ENCODE peak calls at places on chromosomes 16 and 17, in six cellular contexts. N is Peyer's patch, K is endothelial cell of umbilical vein, E is K562, B is transverse colon, L is sigmoid colon. M is an unnamed sample.
A peak's percentile ranks its signal among the peaks of the same experiment; 100 is the strongest.

GRCh38 chr16:61579195-61579594 is 457.0 kb downstream of the CDH8 start:
- DNase-seq in L (no peak), K (no peak), E (no peak), N (no peak), B (no peak), M (no peak)

GRCh38 chr16:49884033-49884707 is 28.3 kb upstream of the ZNF423 start:
- DNase-seq in K (no peak), B (peak; percentile 61), E (no peak), L (no peak), N (no peak), M (no peak)

GRCh38 chr17:81433656-81434055 is 38.4 kb downstream of the BAHCC1 start:
- DNase-seq in B (no peak), K (no peak), N (no peak), L (no peak), E (no peak), M (no peak)

GRCh38 chr17:16287563-16288027 is 65.7 kb downstream of the CENPV start:
- DNase-seq in N (no peak), B (peak; percentile 40), E (no peak), L (no peak), K (peak; percentile 66), M (no peak)

GRCh38 chr16:27108826-27109665 is 42.3 kb downstream of the C16orf82 start:
- DNase-seq in N (no peak), E (no peak), L (no peak), K (peak; percentile 6), B (no peak), M (no peak)

GRCh38 chr17:78176548-78177025 is 8.2 kb downstream of the SYNGR2 start:
- DNase-seq in N (peak; percentile 86), K (peak; percentile 52), L (peak; percentile 84), B (peak; percentile 83), E (peak; percentile 71), M (peak; percentile 83)

GRCh38 chr16:80526418-80527061 is 14.3 kb upstream of the DYNLRB2 start:
- DNase-seq in E (peak; percentile 71), K (peak; percentile 66), B (peak; percentile 42), L (no peak), N (no peak), M (peak; percentile 49)

GRCh38 chr17:9529033-9529748 is 46.4 kb downstream of the STX8 start:
- DNase-seq in L (no peak), N (no peak), E (peak; percentile 16), K (peak; percentile 24), B (no peak), M (no peak)

GRCh38 chr17:28228986-28229729 is 89.8 kb upstream of the TMEM97 start:
- DNase-seq in E (peak; percentile 62), N (no peak), K (no peak), L (no peak), B (no peak), M (no peak)

GRCh38 chr16:89785523-89786155 is 30.8 kb downstream of the FANCA start:
- DNase-seq in K (no peak), L (no peak), E (no peak), B (peak; percentile 28), N (no peak), M (no peak)

GRCh38 chr17:40499551-40500189 is 1.8 kb downstream of the TNS4 start:
- DNase-seq in L (peak; percentile 97), N (peak; percentile 92), E (peak; percentile 55), K (peak; percentile 58), B (peak; percentile 92), M (peak; percentile 84)

GRCh38 chr16:2882460-2883026 is 472 bp upstream of the FLYWCH2 start:
- DNase-seq in E (peak; percentile 91), B (peak; percentile 98), N (peak; percentile 95), K (peak; percentile 99), L (peak; percentile 100), M (peak; percentile 97)

GRCh38 chr17:43766413-43767052 is 7.9 kb upstream of the SOST start:
- DNase-seq in L (peak; percentile 79), B (peak; percentile 62), E (peak; percentile 64), N (peak; percentile 68), K (peak; percentile 56), M (no peak)

GRCh38 chr16:4323845-4324478 is 8.1 kb downstream of the GLIS2 start:
- DNase-seq in N (peak; percentile 50), E (peak; percentile 56), L (peak; percentile 89), B (peak; percentile 40), K (no peak), M (peak; percentile 83)

GRCh38 chr16:7992616-7993015 is 597.7 kb downstream of the TMEM114 start:
- DNase-seq in K (no peak), B (no peak), N (no peak), E (no peak), L (no peak), M (no peak)

GRCh38 chr17:61448042-61448441 is 4.2 kb upstream of the TBX4 start:
- DNase-seq in E (no peak), N (no peak), B (no peak), K (no peak), L (no peak), M (no peak)

GRCh38 chr17:78766743-78767294 is 15.3 kb downstream of the CYTH1 start:
- DNase-seq in E (no peak), B (no peak), L (peak; percentile 7), N (no peak), K (no peak), M (no peak)

GRCh38 chr16:89903908-89904515 is 14.7 kb upstream of the MC1R start:
- DNase-seq in K (no peak), N (no peak), E (no peak), B (no peak), L (peak; percentile 58), M (no peak)

GRCh38 chr16:21001262-21001661 is 100.7 kb downstream of the LYRM1 start:
- DNase-seq in N (no peak), K (peak; percentile 27), E (peak; percentile 31), L (no peak), B (peak; percentile 29), M (no peak)

GRCh38 chr16:49704586-49705155 is 151.2 kb downstream of the ZNF423 start:
- DNase-seq in E (no peak), B (no peak), K (no peak), N (no peak), L (no peak), M (no peak)

DNA sequence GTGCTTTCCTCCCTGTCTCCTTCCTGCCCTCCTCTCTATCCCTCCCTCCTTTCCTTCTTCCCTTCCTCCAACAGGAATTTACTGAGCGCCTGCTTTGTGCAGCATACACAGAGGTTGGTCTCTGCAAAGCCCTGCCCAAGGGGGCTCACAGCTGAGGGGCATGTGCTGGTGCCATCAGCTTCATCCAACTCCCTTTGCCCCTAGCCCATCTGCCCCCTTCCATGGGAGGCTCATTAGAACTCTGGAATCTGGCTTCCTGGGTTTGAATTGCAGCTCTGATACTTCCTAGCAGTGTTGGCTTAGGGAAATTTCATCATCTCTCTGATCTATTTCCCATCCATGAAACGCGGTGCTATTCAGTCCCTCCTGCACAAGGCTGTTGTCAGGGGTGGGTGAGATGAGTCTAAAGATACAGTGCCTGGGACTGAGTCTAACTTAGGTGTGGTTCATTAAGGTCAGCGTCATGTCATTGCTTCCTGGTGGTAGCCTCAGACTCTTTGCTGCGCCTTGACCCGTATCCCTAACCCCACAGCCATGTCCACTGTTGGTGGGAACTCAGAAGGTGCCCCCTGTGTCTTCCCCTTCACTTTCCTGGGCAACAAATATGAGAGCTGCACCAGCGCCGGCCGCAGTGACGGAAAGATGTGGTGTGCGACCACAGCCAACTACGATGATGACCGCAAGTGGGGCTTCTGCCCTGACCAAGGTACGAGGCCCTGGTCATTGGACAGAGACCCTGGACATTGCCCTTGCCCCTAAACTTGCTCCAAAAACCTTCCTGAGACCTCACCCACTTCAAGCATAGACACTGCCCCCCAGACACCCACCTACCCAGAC is 10.3 kb downstream of the MMP2 start:
- DNase-seq in N (no peak), E (no peak), K (no peak), L (peak; percentile 40), B (no peak), M (no peak)
- H3K36me3 ChIP-seq in N (peaks cover 19% of the 10 kb centered on the region), E (no peaks in the 10 kb centered on the region), K (peaks cover 52% of the 10 kb centered on the region), L (peaks cover 37% of the 10 kb centered on the region), B (no peaks in the 10 kb centered on the region), M (no peaks in the 10 kb centered on the region)

GRCh38 chr17:70100983-70101382 is 26.0 kb downstream of the KCNJ16 start:
- DNase-seq in K (no peak), E (no peak), N (no peak), B (no peak), L (no peak), M (no peak)
- TF ChIP-seq CTCF in K (no peak), E (no peak), N (no peak), B (no peak), L (no peak), M (no peak)

GRCh38 chr17:76725580-76726230 is 701 bp downstream of the JMJD6 start:
- DNase-seq in E (peak; percentile 72), L (peak; percentile 90), K (peak; percentile 59), B (peak; percentile 85), N (peak; percentile 83), M (peak; percentile 75)

GRCh38 chr17:76723812-76724211 is 2.6 kb downstream of the JMJD6 start:
- DNase-seq in B (no peak), E (no peak), L (no peak), K (no peak), N (no peak), M (no peak)

GRCh38 chr17:76727745-76728456 is 1.3 kb downstream of the METTL23 start:
- DNase-seq in E (no peak), B (peak; percentile 28), K (peak; percentile 25), N (peak; percentile 54), L (peak; percentile 66), M (peak; percentile 29)

GRCh38 chr17:76726766-76727718 is at the start of gene METTL23:
- DNase-seq in E (no peak), B (peak; percentile 90), K (peak; percentile 77), L (peak; percentile 95), N (peak; percentile 89), M (peak; percentile 87)

GRCh38 chr17:76726231-76726765 is at the start of gene JMJD6:
- DNase-seq in E (peak; percentile 89), N (peak; percentile 99), K (peak; percentile 96), B (peak; percentile 98), L (peak; percentile 99), M (peak; percentile 96)
- TF ChIP-seq POLR2A in E (peak; percentile 82), N (peak; percentile 89), K (peak; percentile 88), B (peak; percentile 98), L (peak; percentile 97), M (peak; percentile 71)

GRCh38 chr16:53323924-53324323 is 110.3 kb upstream of the RBL2 start:
- DNase-seq in K (no peak), E (no peak), N (no peak), B (no peak), L (no peak), M (no peak)
- H3K36me3 ChIP-seq in K (peaks cover 22% of the 10 kb centered on the region), E (peaks cover 56% of the 10 kb centered on the region), N (peaks cover 63% of the 10 kb centered on the region), B (no peaks in the 10 kb centered on the region), L (peaks cover 82% of the 10 kb centered on the region), M (no peaks in the 10 kb centered on the region)

GRCh38 chr16:87572959-87573358 is 29.3 kb upstream of the JPH3 start:
- DNase-seq in N (no peak), L (no peak), K (no peak), E (no peak), B (no peak), M (no peak)
- TF ChIP-seq CTCF in N (no peak), L (no peak), K (no peak), E (no peak), B (no peak), M (no peak)